ENCODE peak calls at places on chromosomes 1 and 21, in seven cellular contexts. O, I, C, M, P, D and H are unnamed samples.

GRCh38 chr1:172069535-172069934 is 228.2 kb downstream of the DNM3 start:
- DNase-seq in O (peak), I (no peak), M (no peak), D (no peak), C (no peak), P (no peak), H (peak)

GRCh38 chr1:60281360-60281932 is 207.9 kb upstream of the C1orf87 start:
- DNase-seq in C (peak), O (peak), I (no peak), M (peak), D (peak), P (no peak), H (peak)

GRCh38 chr1:237736372-237737029 is 154.2 kb downstream of the ZP4 start:
- DNase-seq in D (no peak), P (no peak), O (no peak), C (no peak), M (no peak), I (peak), H (peak)

GRCh38 chr1:202710070-202711025 is at the start of gene SYT2:
- DNase-seq in D (peak), M (no peak), I (no peak), P (no peak), O (peak), C (no peak), H (no peak)

GRCh38 chr1:227318852-227319607 is 738 bp upstream of the CDC42BPA start:
- DNase-seq in O (peak), I (no peak), C (no peak), P (no peak), D (peak), M (no peak), H (peak)

GRCh38 chr1:17215545-17215890 is 10.6 kb downstream of the PADI1 start:
- DNase-seq in C (no peak), P (no peak), M (no peak), O (no peak), D (no peak), I (no peak), H (no peak)

GRCh38 chr21:26097475-26097874 is 73.1 kb downstream of the APP start:
- DNase-seq in M (no peak), D (no peak), I (no peak), P (no peak), O (no peak), C (no peak), H (no peak)

GRCh38 chr1:156042828-156043227 is 10.8 kb downstream of the UBQLN4 start:
- DNase-seq in I (no peak), P (no peak), C (no peak), O (no peak), M (no peak), D (no peak), H (no peak)

GRCh38 chr1:87521446-87521845 is 192.8 kb downstream of the LMO4 start:
- DNase-seq in M (no peak), C (no peak), I (no peak), D (no peak), P (no peak), O (no peak), H (no peak)

GRCh38 chr1:42164551-42165420 is at the start of gene GUCA2A:
- DNase-seq in P (no peak), O (no peak), M (no peak), I (no peak), C (no peak), D (no peak), H (no peak)

GRCh38 chr21:25283720-25284119 is 323.6 kb downstream of the MRPL39 start:
- DNase-seq in I (no peak), P (no peak), M (no peak), O (peak), C (peak), D (no peak), H (peak)

GRCh38 chr21:9839011-9839661 is 682.2 kb upstream of the TPTE start:
- DNase-seq in M (no peak), P (no peak), I (no peak), D (peak), C (no peak), O (no peak), H (no peak)

GRCh38 chr21:42234464-42235241 is 15.7 kb downstream of the ABCG1 start:
- DNase-seq in O (peak), I (peak), M (no peak), P (peak), D (peak), C (peak), H (peak)

GRCh38 chr1:90834354-90835171 is 117.5 kb upstream of the BARHL2 start:
- DNase-seq in D (no peak), M (no peak), I (no peak), O (no peak), C (no peak), P (no peak), H (no peak)

GRCh38 chr21:38228115-38228514 is 28.7 kb upstream of the KCNJ15 start:
- DNase-seq in O (no peak), C (no peak), P (no peak), D (no peak), M (no peak), I (no peak), H (no peak)

GRCh38 chr1:226912587-226913176 is 27.4 kb upstream of the COQ8A start:
- DNase-seq in D (peak), P (no peak), O (peak), I (peak), M (no peak), C (peak), H (peak)

GRCh38 chr1:150516050-150516591 is 569 bp downstream of the FALEC start:
- DNase-seq in D (no peak), P (peak), O (peak), I (no peak), C (no peak), M (no peak), H (no peak)

GRCh38 chr1:43522776-43523480 is 7.8 kb upstream of the PTPRF start:
- DNase-seq in O (peak), C (no peak), P (no peak), D (no peak), I (no peak), M (no peak), H (peak)

GRCh38 chr1:219477861-219478260 is 135.0 kb downstream of the ZC3H11B start:
- DNase-seq in C (no peak), D (no peak), P (no peak), I (no peak), O (no peak), M (no peak), H (no peak)

GRCh38 chr1:108125312-108126138 is 74.6 kb downstream of the SLC25A24 start:
- DNase-seq in I (peak), C (peak), M (peak), D (no peak), P (peak), O (peak), H (peak)

GRCh38 chr1:198157847-198158765 is 1.3 kb downstream of the NEK7 start:
- DNase-seq in O (peak), I (no peak), C (peak), M (no peak), D (no peak), P (no peak), H (peak)

GRCh38 chr1:103435443-103435842 is 90.1 kb upstream of the RNPC3 start:
- DNase-seq in D (no peak), M (no peak), C (no peak), O (no peak), P (no peak), I (no peak), H (no peak)

GRCh38 chr21:42796327-42797062 is 82.8 kb downstream of the WDR4 start:
- DNase-seq in P (no peak), D (no peak), M (no peak), C (no peak), I (no peak), O (no peak), H (no peak)

GRCh38 chr1:111719561-111720239 is 19.5 kb downstream of the INKA2 start:
- DNase-seq in P (no peak), I (no peak), O (peak), M (no peak), C (no peak), D (no peak), H (no peak)

GRCh38 chr1:150557813-150558212 is 8.6 kb downstream of the ADAMTSL4 start:
- DNase-seq in I (no peak), P (no peak), C (no peak), M (no peak), D (no peak), O (no peak), H (no peak)

GRCh38 chr1:161884475-161884874 is 118.4 kb downstream of the ATF6 start:
- DNase-seq in D (no peak), O (peak), M (no peak), P (no peak), C (no peak), I (no peak), H (no peak)

GRCh38 chr1:8170059-8170835 is 144.1 kb upstream of the ERRFI1 start:
- DNase-seq in I (no peak), D (no peak), P (no peak), O (no peak), C (no peak), M (no peak), H (no peak)

GRCh38 chr1:220791287-220791686 is 4.6 kb downstream of the MTARC1 start:
- DNase-seq in O (no peak), P (no peak), I (no peak), D (no peak), C (no peak), M (no peak), H (no peak)

GRCh38 chr21:42684109-42684916 is 30.9 kb downstream of the PDE9A start:
- DNase-seq in C (no peak), I (peak), M (no peak), P (peak), D (no peak), O (peak), H (no peak)

GRCh38 chr1:210437111-210437510 is 108.4 kb downstream of the HHAT start:
- DNase-seq in I (no peak), P (no peak), D (no peak), M (no peak), C (no peak), O (no peak), H (peak)

GRCh38 chr1:53317651-53318539 is 10.0 kb downstream of the LRP8 start:
- DNase-seq in C (no peak), I (no peak), M (no peak), P (no peak), D (no peak), O (no peak), H (no peak)

GRCh38 chr1:150302338-150302737 is 8.7 kb downstream of the MRPS21 start:
- DNase-seq in D (no peak), P (no peak), C (no peak), O (no peak), M (no peak), I (no peak), H (no peak)

GRCh38 chr1:61253059-61253735 is 170.8 kb downstream of the NFIA start:
- DNase-seq in O (peak), P (no peak), D (no peak), M (no peak), C (no peak), I (no peak), H (peak)

GRCh38 chr1:12597792-12598191 is 20.2 kb downstream of the DHRS3 start:
- DNase-seq in O (no peak), D (no peak), C (no peak), P (no peak), I (no peak), M (no peak), H (no peak)

GRCh38 chr1:38475624-38476005 is 384.0 kb downstream of the RRAGC start:
- DNase-seq in O (no peak), D (no peak), P (no peak), M (no peak), C (no peak), I (no peak), H (no peak)

GRCh38 chr1:59511476-59512465 is 214.9 kb downstream of the FGGY start:
- DNase-seq in D (no peak), I (no peak), O (peak), C (no peak), M (no peak), P (no peak), H (peak)

GRCh38 chr21:38171723-38172344 is 85.0 kb upstream of the KCNJ15 start:
- DNase-seq in P (no peak), M (no peak), C (no peak), O (peak), D (no peak), I (no peak), H (peak)

GRCh38 chr1:104195395-104195794 is 445.7 kb downstream of the AMY1C start:
- DNase-seq in P (no peak), O (no peak), I (no peak), D (no peak), C (no peak), M (no peak), H (no peak)